ENCODE peak calls at places on chromosome 14, in seven cellular contexts. T is heart left ventricle, K is HCT116, R is sigmoid colon, Z is stomach, H is transverse colon, F is ovary. U is an unnamed sample.
A peak's percentile ranks its signal among the peaks of the same experiment; 100 is the strongest.

GRCh38 chr14:77584809-77585208 is 31.6 kb downstream of the SPTLC2 start:
- DNase-seq in T (no peak), K (no peak), R (no peak), Z (no peak), H (no peak), F (no peak), U (no peak)

GRCh38 chr14:100523131-100523530 is 64.1 kb downstream of the BEGAIN start:
- DNase-seq in T (no peak), K (no peak), R (peak; percentile 14), Z (no peak), H (no peak), F (no peak), U (no peak)

GRCh38 chr14:45785240-45785639 is 532.2 kb upstream of the MIS18BP1 start:
- DNase-seq in T (no peak), K (no peak), R (no peak), Z (peak; percentile 82), H (peak; percentile 76), F (no peak), U (no peak)

GRCh38 chr14:77133718-77134338 is 7.8 kb downstream of the ZDHHC22 start:
- DNase-seq in T (no peak), K (no peak), R (no peak), Z (no peak), H (peak; percentile 50), F (peak; percentile 65), U (peak; percentile 51)

GRCh38 chr14:76954371-76954770 is 74.1 kb downstream of the IRF2BPL start:
- DNase-seq in T (no peak), K (no peak), R (no peak), Z (no peak), H (no peak), F (no peak), U (no peak)

GRCh38 chr14:51657762-51658161 is 6.1 kb downstream of the FRMD6 start:
- DNase-seq in T (no peak), K (no peak), R (no peak), Z (no peak), H (no peak), F (no peak), U (no peak)

GRCh38 chr14:85131523-85131922 is 398.4 kb upstream of the FLRT2 start:
- DNase-seq in T (no peak), K (no peak), R (no peak), Z (peak; percentile 57), H (no peak), F (no peak), U (peak; percentile 50)

GRCh38 chr14:64919618-64920017 is 5.4 kb downstream of the CHURC1 start:
- DNase-seq in T (no peak), K (no peak), R (no peak), Z (no peak), H (no peak), F (no peak), U (no peak)

GRCh38 chr14:64938972-64939816 is 3.4 kb downstream of the GPX2 start:
- DNase-seq in T (no peak), K (no peak), R (no peak), Z (no peak), H (peak; percentile 43), F (no peak), U (no peak)

GRCh38 chr14:34629657-34630529 is at the start of gene SNX6:
- DNase-seq in T (peak; percentile 92), K (peak; percentile 35), R (peak; percentile 92), Z (peak; percentile 85), H (peak; percentile 85), F (peak; percentile 90), U (peak; percentile 86)

DNA sequence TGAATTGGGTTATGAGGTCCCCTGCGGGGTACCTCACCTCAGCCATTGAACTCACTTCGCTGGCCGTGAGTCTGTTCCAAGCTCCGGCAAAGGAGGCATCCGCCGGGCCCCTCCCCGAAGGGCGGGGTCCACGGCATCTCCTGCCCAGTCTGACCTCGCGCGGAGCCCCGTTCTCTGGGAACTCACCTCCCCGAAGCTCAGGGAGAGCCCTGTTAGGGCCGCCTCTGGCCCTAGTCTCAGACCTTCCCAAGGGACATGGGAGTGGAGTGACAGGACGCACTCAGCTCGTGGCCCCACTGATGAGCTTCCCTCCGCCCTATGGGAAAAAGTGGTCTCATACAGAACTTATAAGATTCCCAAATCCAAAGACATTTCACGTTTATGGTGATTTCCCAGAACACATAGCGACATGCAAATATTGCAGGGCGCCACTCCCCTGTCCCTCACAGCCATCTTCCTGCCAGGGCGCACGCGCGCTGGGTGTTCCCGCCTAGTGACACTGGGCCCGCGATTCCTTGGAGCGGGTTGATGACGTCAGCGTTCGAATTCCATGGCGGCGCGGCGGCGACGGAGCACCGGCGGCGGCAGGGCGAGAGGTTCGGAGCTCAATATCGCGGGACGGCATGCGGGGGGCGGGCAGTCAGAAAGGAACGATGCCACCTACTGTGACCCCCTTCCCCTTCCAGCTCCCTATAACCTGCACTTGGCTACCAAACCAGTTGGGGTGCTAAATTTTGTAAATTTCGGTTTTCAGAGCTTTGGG is at the start of gene PARP2:
- DNase-seq in T (peak; percentile 98), K (peak; percentile 99), R (peak; percentile 99), Z (peak; percentile 95), H (peak; percentile 96), F (peak; percentile 97), U (peak; percentile 97)
- H3K4me3 ChIP-seq in T (peak within 1 kb of the TSS; percentile 88), K (peak within 1 kb of the TSS; percentile 67), R (peak within 1 kb of the TSS; percentile 75), Z (peak within 1 kb of the TSS; percentile 72), H (peak within 1 kb of the TSS; percentile 65), F (peak within 1 kb of the TSS; percentile 60), U (peak within 1 kb of the TSS; percentile 69)

GRCh38 chr14:42293180-42293579 is 686.5 kb downstream of the LRFN5 start:
- DNase-seq in T (no peak), K (no peak), R (no peak), Z (no peak), H (no peak), F (no peak), U (no peak)
- H3K9me3 ChIP-seq in T (no peaks in the 10 kb centered on the region), K (no peaks in the 10 kb centered on the region), R (no peaks in the 10 kb centered on the region), Z (no peaks in the 10 kb centered on the region), H (no peaks in the 10 kb centered on the region), F (no peaks in the 10 kb centered on the region), U (no peaks in the 10 kb centered on the region)

GRCh38 chr14:35877276-35877675 is 51.1 kb downstream of the BRMS1L start:
- DNase-seq in T (no peak), K (no peak), R (no peak), Z (no peak), H (no peak), F (no peak), U (no peak)
- TF ChIP-seq POLR2A in T (no peak), K (no peak), R (no peak), Z (no peak), H (no peak), F (no peak), U (no peak)

DNA sequence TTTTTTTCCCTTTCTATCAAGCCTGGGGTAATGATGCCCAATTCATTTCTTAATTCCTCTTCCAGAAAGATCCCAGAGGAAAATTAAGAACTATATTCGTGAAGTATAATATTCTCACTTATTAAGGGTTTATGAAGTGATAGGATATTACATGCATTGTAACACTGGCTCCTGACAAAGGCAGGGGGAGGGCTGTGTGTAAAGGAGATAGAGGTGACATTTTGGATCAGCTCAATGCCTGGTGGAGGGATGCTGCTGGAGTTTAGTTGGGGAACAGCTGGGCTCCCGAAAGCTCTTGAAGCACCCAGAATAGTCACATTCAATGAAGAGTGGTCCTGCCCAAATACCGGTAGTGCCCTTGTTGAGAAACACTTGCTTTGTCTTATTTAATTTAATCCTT is 774 bp downstream of the SERPINA11 start:
- DNase-seq in T (no peak), K (no peak), R (no peak), Z (no peak), H (no peak), F (no peak), U (no peak)
- H3K4me3 ChIP-seq in T (no peak overlapping the region), K (no peak overlapping the region), R (no peak overlapping the region), Z (no peak overlapping the region), H (no peak overlapping the region), F (no peak overlapping the region), U (peak overlapping the region; percentile 55)

GRCh38 chr14:98503086-98503815 is 768.7 kb downstream of the BCL11B start:
- DNase-seq in T (no peak), K (no peak), R (no peak), Z (no peak), H (no peak), F (no peak), U (no peak)
- H3K9me3 ChIP-seq in T (no peaks in the 10 kb centered on the region), K (no peaks in the 10 kb centered on the region), R (no peaks in the 10 kb centered on the region), Z (no peaks in the 10 kb centered on the region), H (no peaks in the 10 kb centered on the region), F (no peaks in the 10 kb centered on the region), U (no peaks in the 10 kb centered on the region)

DNA sequence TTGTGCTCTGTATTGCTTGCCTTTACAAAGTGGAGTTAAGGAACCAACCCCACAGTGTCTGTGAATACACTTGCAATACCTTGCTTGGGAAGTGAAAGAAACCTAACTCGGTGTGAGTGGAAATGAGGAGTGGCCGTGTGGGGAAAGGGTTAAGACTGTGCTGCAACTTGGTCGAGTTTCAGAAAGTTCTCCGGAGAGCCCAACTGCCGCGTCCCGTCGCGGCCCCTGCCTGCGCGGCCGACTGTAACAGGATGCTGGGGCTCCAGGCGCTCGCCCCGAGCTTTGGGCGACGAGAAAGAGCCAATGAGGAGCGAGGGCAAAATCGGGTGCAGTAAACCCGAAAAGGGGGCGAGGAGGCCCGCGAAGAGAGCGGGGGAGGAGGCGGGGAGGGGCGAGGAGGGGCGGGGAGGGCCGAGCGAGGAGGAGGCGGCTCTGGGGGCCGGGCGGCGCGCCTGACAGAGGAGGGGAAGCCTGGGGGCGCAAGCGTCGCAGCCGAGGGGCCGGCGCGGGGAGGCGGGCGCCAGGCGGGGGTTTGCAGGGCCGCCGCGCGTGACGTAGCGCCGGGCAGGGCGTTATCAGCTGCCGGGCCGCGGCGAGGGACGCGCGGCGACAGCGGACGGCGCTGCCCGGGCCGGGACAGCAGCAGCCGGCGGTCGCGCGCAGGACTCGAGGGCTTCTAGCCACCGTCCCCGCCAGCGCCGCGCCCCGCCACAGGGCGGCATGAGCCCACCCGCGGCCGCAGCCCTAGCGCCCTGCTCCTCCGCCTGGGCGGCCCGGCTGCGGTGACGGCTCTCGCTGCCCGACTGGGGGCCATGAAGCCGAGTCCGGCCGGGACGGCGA is at the start of gene DACT1:
- DNase-seq in T (peak; percentile 84), K (no peak), R (peak; percentile 84), Z (peak; percentile 44), H (peak; percentile 50), F (peak; percentile 84), U (peak; percentile 70)
- TF ChIP-seq POLR2A in T (no peak), K (no peak), R (no peak), Z (no peak), H (no peak), F (peak; percentile 55), U (peak; percentile 49)

GRCh38 chr14:55582741-55583140 is 2.7 kb downstream of the KTN1 start:
- DNase-seq in T (no peak), K (no peak), R (no peak), Z (no peak), H (no peak), F (no peak), U (no peak)
- H3K4me3 ChIP-seq in T (no peak overlapping the region), K (no peak overlapping the region), R (no peak overlapping the region), Z (no peak overlapping the region), H (no peak overlapping the region), F (no peak overlapping the region), U (no peak overlapping the region)

GRCh38 chr14:105890474-105891220 is 364.3 kb downstream of the TMEM121 start:
- DNase-seq in T (peak; percentile 33), K (no peak), R (peak; percentile 29), Z (no peak), H (peak; percentile 5), F (peak; percentile 25), U (peak; percentile 11)
- H3K9me3 ChIP-seq in T (no peaks in the 10 kb centered on the region), K (no peaks in the 10 kb centered on the region), R (no peaks in the 10 kb centered on the region), Z (no peaks in the 10 kb centered on the region), H (no peaks in the 10 kb centered on the region), F (no peaks in the 10 kb centered on the region), U (no peaks in the 10 kb centered on the region)

DNA sequence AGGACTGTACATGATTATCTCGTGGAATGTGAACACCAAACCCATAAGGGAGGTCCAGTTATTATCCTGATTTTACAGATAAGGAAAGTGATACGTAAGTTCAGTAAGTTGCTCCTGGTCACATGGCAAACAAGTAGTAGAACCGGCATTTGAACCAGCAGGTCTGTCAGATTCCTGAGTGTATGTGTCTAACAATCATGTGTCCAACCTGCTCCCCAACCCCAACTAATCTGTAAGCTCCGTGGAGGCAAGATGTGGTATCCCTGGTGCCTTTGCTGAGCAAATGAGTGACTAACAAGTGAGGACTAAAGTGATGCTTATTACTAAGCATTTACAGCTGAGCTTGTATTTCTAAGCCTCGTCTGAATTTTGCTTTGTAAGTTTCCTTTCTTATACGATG is 65.9 kb downstream of the PTPN21 start:
- DNase-seq in T (no peak), K (no peak), R (no peak), Z (no peak), H (no peak), F (no peak), U (no peak)
- TF ChIP-seq POLR2A in T (no peak), K (no peak), R (no peak), Z (no peak), H (no peak), F (no peak), U (no peak)